ENCODE peak calls at places on chromosomes 11 and 22, in five cellular contexts. D is NB4; R is NCI-H1694 treated with DMSO at 0.1 percent for 48 hours; U is stimulated activated CD8-positive, alpha-beta memory T cell treated with anti-CD3 and anti-CD28 coated beads, Interleukin-15, amount 100 ng/mL, for 24 hours; X is RWPE2. N is an unnamed sample.

GRCh38 chr11:121800704-121801516 is 315.1 kb downstream of the BLID start:
- DNase-seq in D (no peak), R (no peak), U (no peak), X (no peak), N (no peak)

GRCh38 chr11:35487532-35488078 is 37.8 kb downstream of the PAMR1 start:
- DNase-seq in D (peak; percentile 33), R (peak; percentile 56), U (no peak), X (no peak), N (no peak)

GRCh38 chr22:36328635-36329216 is 59.0 kb downstream of the MYH9 start:
- DNase-seq in D (peak; percentile 80), R (no peak), U (no peak), X (peak; percentile 84), N (peak; percentile 57)

GRCh38 chr22:22408731-22409696 is 99.5 kb downstream of the ZNF280B start:
- DNase-seq in D (peak; percentile 54), R (peak; percentile 25), U (no peak), X (no peak), N (no peak)

GRCh38 chr11:12426176-12426575 is 48.8 kb downstream of the PARVA start:
- DNase-seq in D (no peak), R (no peak), U (no peak), X (no peak), N (no peak)

GRCh38 chr11:36060926-36061325 is 117.1 kb downstream of the LDLRAD3 start:
- DNase-seq in D (peak; percentile 19), R (no peak), U (no peak), X (no peak), N (no peak)

GRCh38 chr11:75518204-75518549 is 7.6 kb downstream of the GDPD5 start:
- DNase-seq in D (no peak), R (no peak), U (no peak), X (no peak), N (no peak)

GRCh38 chr22:44549021-44549420 is 51.0 kb upstream of the RTL6 start:
- DNase-seq in D (no peak), R (no peak), U (no peak), X (peak; percentile 18), N (no peak)

GRCh38 chr11:27350503-27350902 is 12.5 kb downstream of the CCDC34 start:
- DNase-seq in D (no peak), R (no peak), U (no peak), X (no peak), N (no peak)

GRCh38 chr11:118263109-118263508 is 988 bp downstream of the MPZL2 start:
- DNase-seq in D (no peak), R (no peak), U (no peak), X (no peak), N (no peak)

GRCh38 chr22:50517495-50518260 is 7.7 kb downstream of the SCO2 start:
- DNase-seq in D (no peak), R (no peak), U (no peak), X (no peak), N (no peak)

GRCh38 chr22:25223269-25223850 is 3.9 kb downstream of the CRYBB2 start:
- DNase-seq in D (no peak), R (no peak), U (no peak), X (no peak), N (no peak)

GRCh38 chr11:120546312-120547205 is 35.0 kb downstream of the GRIK4 start:
- DNase-seq in D (no peak), R (no peak), U (no peak), X (peak; percentile 86), N (peak; percentile 73)

GRCh38 chr22:29277927-29278326 is 9.9 kb downstream of the EWSR1 start:
- DNase-seq in D (no peak), R (no peak), U (no peak), X (no peak), N (no peak)

GRCh38 chr11:12642040-12642439 is 32.2 kb upstream of the TEAD1 start:
- DNase-seq in D (no peak), R (no peak), U (no peak), X (no peak), N (no peak)

GRCh38 chr11:30406978-30407762 is 84.3 kb downstream of the ARL14EP start:
- DNase-seq in D (no peak), R (no peak), U (no peak), X (no peak), N (no peak)

GRCh38 chr22:30880181-30880601 is 88.4 kb downstream of the MORC2 start:
- DNase-seq in D (no peak), R (no peak), U (no peak), X (no peak), N (no peak)

GRCh38 chr11:119368121-119369034 is 13.1 kb downstream of the USP2 start:
- DNase-seq in D (peak; percentile 68), R (peak; percentile 53), U (no peak), X (peak; percentile 84), N (no peak)

GRCh38 chr22:41968601-41969000 is 642 bp upstream of the SEPTIN3 start:
- DNase-seq in D (no peak), R (no peak), U (no peak), X (no peak), N (no peak)